ENCODE peak calls at places on chromosome 14, in ten cellular contexts. H is Daoy; W is activated effector memory CD4-positive, alpha-beta T cell treated with anti-CD3 and anti-CD28 coated beads, Interleukin-2, amount 50 U/mL, for 16 hours; A is PC-3; U is cardiac muscle cell; P is AG10803; N is aorta; L is NCI-H1092; S is NAMALWA; Q is left ventricle myocardium inferior. B is an unnamed sample.

GRCh38 chr14:61695695-61696527 is 598 bp downstream of the HIF1A start:
- DNase-seq in U (peak; percentile 81), W (peak; percentile 81), P (peak; percentile 55), L (peak; percentile 70), S (peak; percentile 35), N (peak; percentile 83), H (peak; percentile 73), Q (peak; percentile 60), A (peak; percentile 57), B (no peak)

GRCh38 chr14:67442139-67442906 is 30.4 kb upstream of the PLEK2 start:
- DNase-seq in L (no peak), W (no peak), Q (no peak), S (no peak), N (peak; percentile 28), H (no peak), P (no peak), A (no peak), U (no peak), B (no peak)

GRCh38 chr14:101962503-101962874 is 1.9 kb upstream of the DYNC1H1 start:
- DNase-seq in W (no peak), S (no peak), L (peak; percentile 64), N (no peak), H (peak; percentile 96), A (peak; percentile 86), P (peak; percentile 88), U (no peak), Q (peak; percentile 76), B (peak; percentile 56)

GRCh38 chr14:32372154-32372553 is 43.1 kb downstream of the AKAP6 start:
- DNase-seq in W (no peak), N (no peak), P (peak; percentile 96), H (peak; percentile 76), Q (no peak), S (no peak), U (no peak), L (no peak), A (peak; percentile 93), B (peak; percentile 44)

GRCh38 chr14:105854600-105855245 is 328.3 kb downstream of the TMEM121 start:
- DNase-seq in N (no peak), L (no peak), A (no peak), W (no peak), U (no peak), H (no peak), P (no peak), Q (peak; percentile 5), S (peak; percentile 31), B (no peak)

GRCh38 chr14:36279306-36280244 is 40.9 kb downstream of the MBIP start:
- DNase-seq in W (no peak), A (no peak), U (no peak), H (no peak), L (no peak), N (no peak), P (no peak), Q (no peak), S (no peak), B (no peak)

GRCh38 chr14:34678306-34678705 is 36.1 kb downstream of the CFL2 start:
- DNase-seq in H (no peak), U (no peak), P (peak; percentile 74), N (no peak), Q (no peak), S (no peak), L (no peak), W (no peak), A (no peak), B (no peak)

GRCh38 chr14:101225729-101226152 is 322.2 kb upstream of the RTL1 start:
- DNase-seq in L (no peak), N (no peak), H (no peak), W (no peak), A (no peak), S (no peak), U (no peak), P (no peak), Q (no peak), B (no peak)

GRCh38 chr14:20436363-20436755 is 393 bp upstream of the KLHL33 start:
- DNase-seq in Q (no peak), L (no peak), S (no peak), N (no peak), A (no peak), W (no peak), P (peak; percentile 77), H (peak; percentile 80), U (no peak), B (no peak)

GRCh38 chr14:41549821-41550597 is 56.7 kb upstream of the LRFN5 start:
- DNase-seq in W (no peak), P (peak; percentile 6), Q (no peak), U (peak; percentile 2), N (no peak), L (no peak), A (peak; percentile 84), S (no peak), H (peak; percentile 68), B (no peak)

GRCh38 chr14:58777541-58777979 is 139.8 kb downstream of the DACT1 start:
- DNase-seq in W (no peak), P (no peak), U (no peak), N (no peak), Q (no peak), H (peak; percentile 27), S (no peak), A (no peak), L (no peak), B (no peak)

GRCh38 chr14:81589381-81590065 is 55.9 kb upstream of the SEL1L start:
- DNase-seq in L (no peak), N (no peak), S (peak; percentile 24), H (no peak), U (no peak), P (no peak), W (no peak), Q (no peak), A (no peak), B (no peak)

GRCh38 chr14:26191666-26192065 is 406.2 kb downstream of the NOVA1 start:
- DNase-seq in W (no peak), L (no peak), N (no peak), U (peak; percentile 44), S (no peak), H (no peak), A (no peak), P (no peak), Q (no peak), B (no peak)

GRCh38 chr14:91377700-91378652 is 39.6 kb downstream of the CCDC88C start:
- DNase-seq in W (peak; percentile 78), Q (no peak), H (peak; percentile 55), U (no peak), S (no peak), P (peak; percentile 38), L (no peak), A (peak; percentile 3), N (no peak), B (no peak)

GRCh38 chr14:65496178-65496993 is 83.9 kb downstream of the FUT8 start:
- DNase-seq in Q (no peak), H (no peak), W (no peak), L (no peak), U (no peak), N (no peak), P (peak; percentile 61), S (no peak), A (no peak), B (no peak)